ENCODE peak calls at places on chromosome 20, in five cellular contexts. E is RPMI7951, O is GM23248, N is skeletal muscle cell, T is smooth muscle cell of the brain vasculature. B is an unnamed sample.

GRCh38 chr20:58716476-58717277 is 24.1 kb downstream of the NPEPL1 start:
- DNase-seq in E (peak; percentile 90), T (no peak), N (no peak), O (no peak), B (no peak)

GRCh38 chr20:8424010-8424409 is 291.9 kb downstream of the PLCB1 start:
- DNase-seq in N (peak; percentile 10), T (no peak), O (peak; percentile 21), E (peak; percentile 72), B (no peak)

GRCh38 chr20:52200870-52201269 is 9.3 kb upstream of the ZFP64 start:
- DNase-seq in E (no peak), T (no peak), N (peak; percentile 1), O (no peak), B (peak; percentile 59)

GRCh38 chr20:58466729-58467571 is 48.2 kb downstream of the APCDD1L start:
- DNase-seq in O (no peak), E (no peak), T (no peak), N (no peak), B (no peak)

GRCh38 chr20:25178563-25179438 is 16.7 kb upstream of the ENTPD6 start:
- DNase-seq in N (peak; percentile 71), T (peak; percentile 52), E (peak; percentile 92), O (peak; percentile 92), B (peak; percentile 98)

GRCh38 chr20:48687097-48687800 is 140.6 kb downstream of the PREX1 start:
- DNase-seq in O (no peak), N (no peak), E (no peak), T (no peak), B (no peak)

GRCh38 chr20:43009497-43009896 is 180.2 kb downstream of the PTPRT start:
- DNase-seq in T (no peak), N (no peak), E (no peak), O (no peak), B (no peak)

GRCh38 chr20:48688579-48688978 is 139.2 kb downstream of the PREX1 start:
- DNase-seq in O (no peak), E (no peak), N (no peak), T (no peak), B (no peak)

GRCh38 chr20:46139908-46140482 is 21.9 kb downstream of the CD40 start:
- DNase-seq in T (no peak), N (no peak), O (no peak), E (no peak), B (peak; percentile 80)

GRCh38 chr20:47126709-47127108 is 229.8 kb downstream of the ZMYND8 start:
- DNase-seq in T (no peak), E (peak; percentile 91), O (peak; percentile 74), N (no peak), B (no peak)

GRCh38 chr20:45359069-45359405 is 3.9 kb upstream of the SYS1 start:
- DNase-seq in T (no peak), E (peak; percentile 82), N (no peak), O (peak; percentile 28), B (no peak)

GRCh38 chr20:56779452-56780143 is 150.5 kb downstream of the TFAP2C start:
- DNase-seq in O (no peak), T (no peak), E (no peak), N (no peak), B (peak; percentile 36)

GRCh38 chr20:25399038-25399430 is 8.4 kb upstream of the ABHD12 start:
- DNase-seq in T (peak; percentile 57), N (peak; percentile 47), E (peak; percentile 86), O (peak; percentile 82), B (peak; percentile 80)

GRCh38 chr20:63156221-63156671 is 59.7 kb downstream of the YTHDF1 start:
- DNase-seq in T (no peak), O (no peak), E (peak; percentile 82), N (no peak), B (no peak)

GRCh38 chr20:61757678-61758555 is 307.8 kb downstream of the TAF4 start:
- DNase-seq in O (peak; percentile 52), N (peak; percentile 25), E (peak; percentile 35), T (no peak), B (peak; percentile 25)

GRCh38 chr20:44884907-44885391 is 556 bp upstream of the YWHAB start:
- DNase-seq in T (no peak), O (no peak), E (no peak), N (no peak), B (no peak)

GRCh38 chr20:50726955-50727791 is 4.2 kb upstream of the PARD6B start:
- DNase-seq in E (no peak), T (no peak), O (peak; percentile 13), N (no peak), B (no peak)

GRCh38 chr20:51661609-51662178 is 106.5 kb downstream of the ATP9A start:
- DNase-seq in O (peak; percentile 72), T (no peak), E (peak; percentile 93), N (no peak), B (peak; percentile 81)

GRCh38 chr20:49104365-49104648 is 58.2 kb downstream of the CSE1L start:
- DNase-seq in T (no peak), E (no peak), O (no peak), N (no peak), B (no peak)

GRCh38 chr20:63097336-63097831 is 90.6 kb upstream of the BHLHE23 start:
- DNase-seq in T (no peak), O (no peak), E (no peak), N (no peak), B (no peak)

GRCh38 chr20:17431621-17432364 is 99.4 kb downstream of the BFSP1 start:
- DNase-seq in T (peak; percentile 13), E (peak; percentile 54), O (peak; percentile 69), N (peak; percentile 4), B (peak; percentile 54)

GRCh38 chr20:46199198-46199597 is 81.1 kb downstream of the CD40 start:
- DNase-seq in N (no peak), T (no peak), E (no peak), O (no peak), B (no peak)

GRCh38 chr20:54093423-54094267 is 23.3 kb upstream of the BCAS1 start:
- DNase-seq in O (no peak), N (no peak), E (peak; percentile 56), T (no peak), B (no peak)

GRCh38 chr20:44961868-44962267 is 1.7 kb upstream of the TOMM34 start:
- DNase-seq in O (peak; percentile 82), N (no peak), E (peak; percentile 86), T (no peak), B (peak; percentile 59)

GRCh38 chr20:58103517-58103904 is 124.9 kb downstream of the ANKRD60 start:
- DNase-seq in O (no peak), N (no peak), E (no peak), T (no peak), B (no peak)

GRCh38 chr20:11112837-11113236 is 439.0 kb upstream of the JAG1 start:
- DNase-seq in N (no peak), E (no peak), T (no peak), O (peak; percentile 59), B (peak; percentile 86)

GRCh38 chr20:35604444-35604750 is 11.2 kb upstream of the SPAG4 start:
- DNase-seq in T (no peak), N (no peak), O (peak; percentile 20), E (no peak), B (peak; percentile 37)

GRCh38 chr20:62739581-62740285 is 31.1 kb downstream of the NTSR1 start:
- DNase-seq in N (no peak), E (peak; percentile 96), O (peak; percentile 69), T (no peak), B (no peak)

GRCh38 chr20:54028276-54029011 is 42.0 kb downstream of the BCAS1 start:
- DNase-seq in T (no peak), N (no peak), O (no peak), E (no peak), B (no peak)

GRCh38 chr20:25280574-25281535 is 33.0 kb downstream of the PYGB start:
- DNase-seq in O (no peak), T (no peak), E (no peak), N (no peak), B (no peak)

GRCh38 chr20:53157443-53158408 is 185.6 kb downstream of the TSHZ2 start:
- DNase-seq in O (peak; percentile 41), T (peak; percentile 2), N (no peak), E (peak; percentile 68), B (peak; percentile 51)

GRCh38 chr20:47440857-47441773 is 60.6 kb upstream of the NCOA3 start:
- DNase-seq in T (no peak), O (no peak), N (no peak), E (peak; percentile 82), B (peak; percentile 45)

GRCh38 chr20:38113401-38114325 is 51.4 kb downstream of the TGM2 start:
- DNase-seq in E (peak; percentile 86), O (no peak), N (no peak), T (no peak), B (peak; percentile 17)

GRCh38 chr20:17871181-17871580 is 97.4 kb downstream of the SNX5 start:
- DNase-seq in O (peak; percentile 32), E (no peak), T (no peak), N (no peak), B (no peak)

GRCh38 chr20:58718729-58719128 is 26.1 kb downstream of the NPEPL1 start:
- DNase-seq in E (no peak), N (no peak), T (no peak), O (no peak), B (no peak)

GRCh38 chr20:62480318-62480717 is 4.5 kb upstream of the GATA5 start:
- DNase-seq in T (no peak), E (no peak), N (no peak), O (no peak), B (no peak)

GRCh38 chr20:45998761-45999160 is 9.9 kb upstream of the MMP9 start:
- DNase-seq in T (no peak), O (no peak), N (no peak), E (no peak), B (no peak)

GRCh38 chr20:1900321-1900791 is 5.1 kb downstream of the SIRPA start:
- DNase-seq in O (peak; percentile 85), E (peak; percentile 67), T (peak; percentile 17), N (peak; percentile 51), B (peak; percentile 76)